ENCODE peak calls at places on chromosomes 12 and 14, in seven cellular contexts. V, G, M, B, H, Q and E are unnamed samples.

GRCh38 chr14:64701660-64702059 is 2.6 kb upstream of the PLEKHG3 start:
- DNase-seq in V (no peak), G (no peak), M (peak; percentile 7), B (no peak), H (no peak), Q (peak; percentile 75), E (no peak)

GRCh38 chr12:80598004-80598606 is 109.3 kb upstream of the MYF6 start:
- DNase-seq in V (no peak), G (no peak), M (no peak), B (peak; percentile 82), H (no peak), Q (peak; percentile 59), E (no peak)

GRCh38 chr12:105580841-105581352 is 250.4 kb downstream of the C12orf75 start:
- DNase-seq in V (peak; percentile 14), G (no peak), M (no peak), B (no peak), H (no peak), Q (no peak), E (no peak)

GRCh38 chr12:132167610-132168310 is 23.5 kb downstream of the NOC4L start:
- DNase-seq in V (no peak), G (no peak), M (no peak), B (no peak), H (no peak), Q (no peak), E (peak; percentile 3)

GRCh38 chr14:55339770-55340169 is 68.5 kb downstream of the FBXO34 start:
- DNase-seq in V (no peak), G (no peak), M (no peak), B (no peak), H (no peak), Q (peak; percentile 19), E (no peak)

GRCh38 chr12:131736807-131737484 is 26.1 kb downstream of the SFSWAP start:
- DNase-seq in V (no peak), G (no peak), M (no peak), B (peak; percentile 36), H (no peak), Q (peak; percentile 40), E (no peak)

GRCh38 chr12:92039048-92039447 is 106.6 kb downstream of the BTG1 start:
- DNase-seq in V (no peak), G (no peak), M (no peak), B (no peak), H (no peak), Q (peak; percentile 4), E (no peak)

GRCh38 chr12:111692575-111693210 is 6.8 kb downstream of the ACAD10 start:
- DNase-seq in V (no peak), G (no peak), M (no peak), B (peak; percentile 66), H (no peak), Q (peak; percentile 71), E (no peak)

GRCh38 chr12:111826982-111827381 is 15.0 kb upstream of the MAPKAPK5 start:
- DNase-seq in V (no peak), G (no peak), M (no peak), B (no peak), H (no peak), Q (no peak), E (no peak)

DNA sequence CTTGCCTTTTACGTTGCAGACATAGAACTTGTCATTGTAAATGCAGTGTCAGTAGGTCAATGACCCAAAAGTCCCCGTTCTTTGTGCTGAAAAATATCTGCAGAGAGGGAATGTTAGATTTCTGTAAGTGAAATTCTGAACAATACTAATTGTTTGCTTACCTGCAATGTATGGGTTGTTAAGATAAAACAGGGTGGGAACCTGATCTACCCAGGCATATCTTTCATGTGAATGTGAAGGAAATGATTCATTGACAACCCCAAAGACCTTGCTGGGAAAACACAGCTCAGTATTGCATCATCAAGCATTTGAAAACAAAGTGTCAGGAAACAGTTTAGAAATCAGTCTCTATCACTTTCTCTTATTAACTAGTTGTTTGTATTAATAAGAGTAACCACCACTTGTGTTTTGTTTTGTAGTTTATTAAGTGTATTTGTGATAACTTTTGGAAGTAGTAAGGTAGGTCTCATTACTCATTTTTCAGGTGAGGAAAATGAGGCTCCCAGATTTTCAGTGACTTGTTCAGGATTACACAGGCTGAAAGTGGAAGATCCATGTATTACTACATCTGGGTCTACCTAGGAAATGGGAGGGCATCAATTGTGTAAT is 57.9 kb upstream of the SLC38A2 start:
- DNase-seq in V (no peak), G (no peak), M (no peak), B (peak; percentile 85), H (no peak), Q (peak; percentile 47), E (no peak)
- H3K4me3 ChIP-seq in V (no peak overlapping the region), G (no peak overlapping the region), M (no peak overlapping the region), B (peak overlapping the region; percentile 28), H (no peak overlapping the region), Q (no peak overlapping the region), E (no peak overlapping the region)

GRCh38 chr12:21526053-21526452 is at the start of gene SPX:
- DNase-seq in V (no peak), G (no peak), M (no peak), B (peak; percentile 27), H (no peak), Q (no peak), E (no peak)

GRCh38 chr12:21521541-21521940 is 4.6 kb upstream of the SPX start:
- DNase-seq in V (no peak), G (no peak), M (no peak), B (no peak), H (no peak), Q (no peak), E (no peak)

GRCh38 chr12:21527451-21528180 is 1.5 kb downstream of the SPX start:
- DNase-seq in V (peak; percentile 33), G (peak; percentile 45), M (peak; percentile 67), B (peak; percentile 83), H (peak; percentile 59), Q (peak; percentile 85), E (peak; percentile 58)

GRCh38 chr12:21526721-21527345 is 737 bp downstream of the SPX start:
- DNase-seq in V (no peak), G (no peak), M (no peak), B (no peak), H (no peak), Q (peak; percentile 12), E (no peak)

GRCh38 chr12:21523148-21523547 is 2.9 kb upstream of the SPX start:
- DNase-seq in V (no peak), G (no peak), M (no peak), B (no peak), H (no peak), Q (no peak), E (no peak)
- H3K27me3 ChIP-seq in V (peaks cover 28% of the 10 kb centered on the region), G (peaks cover 6% of the 10 kb centered on the region), M (peaks cover 4% of the 10 kb centered on the region), B (no peaks in the 10 kb centered on the region), H (peaks cover 3% of the 10 kb centered on the region), Q (peaks cover 27% of the 10 kb centered on the region), E (peaks cover 6% of the 10 kb centered on the region)

DNA sequence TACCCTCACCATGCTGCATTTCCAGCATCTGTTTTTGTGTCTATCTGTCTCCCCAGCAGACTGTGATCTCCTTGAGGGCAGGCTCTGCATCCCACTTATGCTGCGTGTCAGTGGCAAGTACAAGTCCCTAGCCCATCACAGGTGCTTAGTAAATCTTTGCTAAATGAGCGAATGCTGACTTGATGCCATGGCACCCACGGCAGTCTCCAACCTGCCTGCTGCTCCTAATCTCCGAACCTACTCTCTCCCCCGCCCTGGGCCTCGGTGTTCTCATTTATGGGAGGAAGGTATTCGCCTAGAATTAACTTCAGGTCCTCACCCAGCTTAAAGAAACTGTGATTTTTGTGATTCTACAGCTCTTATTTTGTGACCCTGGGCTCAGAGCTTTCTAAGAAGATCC is 109.9 kb downstream of the PRMT8 start:
- DNase-seq in V (no peak), G (no peak), M (no peak), B (no peak), H (no peak), Q (no peak), E (no peak)
- H3K4me1 ChIP-seq in V (no peaks in the 10 kb centered on the region), G (no peaks in the 10 kb centered on the region), M (no peaks in the 10 kb centered on the region), B (no peaks in the 10 kb centered on the region), H (no peaks in the 10 kb centered on the region), Q (peaks cover 38% of the 10 kb centered on the region), E (peaks cover 62% of the 10 kb centered on the region)

GRCh38 chr14:50233335-50234250 is 2.2 kb upstream of the SOS2 start:
- DNase-seq in V (no peak), G (no peak), M (no peak), B (no peak), H (no peak), Q (no peak), E (no peak)

GRCh38 chr14:50229646-50230045 is 1.7 kb downstream of the SOS2 start:
- DNase-seq in V (no peak), G (no peak), M (no peak), B (no peak), H (no peak), Q (no peak), E (no peak)

GRCh38 chr14:50231475-50232275 is at the start of gene SOS2:
- DNase-seq in V (peak; percentile 92), G (peak; percentile 76), M (peak; percentile 92), B (peak; percentile 95), H (peak; percentile 85), Q (peak; percentile 94), E (peak; percentile 90)

GRCh38 chr14:50230601-50231474 is 540 bp downstream of the SOS2 start:
- DNase-seq in V (peak; percentile 58), G (peak; percentile 15), M (peak; percentile 77), B (peak; percentile 74), H (peak; percentile 33), Q (peak; percentile 50), E (peak; percentile 67)

DNA sequence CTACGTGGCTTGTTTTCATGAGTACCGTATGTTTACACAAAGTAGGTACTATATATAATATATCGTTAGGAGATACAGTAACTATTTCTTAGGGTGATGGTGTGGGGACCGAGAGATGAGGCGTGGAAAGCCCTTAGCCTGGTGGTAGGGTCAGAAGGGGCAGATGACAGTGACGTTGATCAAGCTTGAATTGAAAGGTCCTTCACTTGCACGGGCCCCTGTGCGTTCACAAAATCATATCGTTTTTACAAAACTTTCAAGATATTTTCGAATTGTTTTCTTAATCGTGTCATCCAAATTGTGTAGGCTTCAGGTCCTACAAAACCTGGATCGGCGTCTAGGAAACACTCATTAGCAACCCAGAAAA is 881 bp upstream of the SOS2 start:
- DNase-seq in V (no peak), G (no peak), M (no peak), B (no peak), H (no peak), Q (peak; percentile 23), E (no peak)
- H3K4me3 ChIP-seq in V (peak overlapping the region; percentile 80), G (peak overlapping the region; percentile 89), M (peak overlapping the region; percentile 94), B (peak overlapping the region; percentile 91), H (peak overlapping the region; percentile 86), Q (peak overlapping the region; percentile 79), E (peak overlapping the region; percentile 83)